ENCODE peak calls at places on chromosome 12, in six cellular contexts. A, E, O, Y, H and I are unnamed samples.

GRCh38 chr12:69738351-69739286 is at the start of gene RAB3IP:
- DNase-seq in A (peak; percentile 87), E (peak; percentile 34), O (peak; percentile 95), Y (peak; percentile 67), H (peak; percentile 91), I (no peak)

GRCh38 chr12:76450690-76451089 is 102.5 kb upstream of the BBS10 start:
- DNase-seq in A (no peak), E (peak; percentile 78), O (no peak), Y (no peak), H (no peak), I (no peak)

GRCh38 chr12:131991816-131992430 is 42.2 kb downstream of the EP400 start:
- DNase-seq in A (no peak), E (no peak), O (no peak), Y (no peak), H (no peak), I (no peak)

GRCh38 chr12:56119361-56119796 is 1.3 kb downstream of the ZC3H10 start:
- DNase-seq in A (peak; percentile 59), E (peak; percentile 66), O (peak; percentile 78), Y (peak; percentile 78), H (peak; percentile 64), I (peak; percentile 18)

GRCh38 chr12:68440068-68440581 is 108.0 kb upstream of the MDM1 start:
- DNase-seq in A (no peak), E (peak; percentile 46), O (no peak), Y (peak; percentile 57), H (no peak), I (no peak)

GRCh38 chr12:51815571-51815970 is 32.9 kb downstream of the FIGNL2 start:
- DNase-seq in A (no peak), E (no peak), O (no peak), Y (no peak), H (no peak), I (no peak)

GRCh38 chr12:39872425-39872824 is 233.5 kb downstream of the SLC2A13 start:
- DNase-seq in A (no peak), E (no peak), O (no peak), Y (peak; percentile 48), H (no peak), I (no peak)

GRCh38 chr12:6866920-6867406 is 368 bp upstream of the TPI1 start:
- DNase-seq in A (no peak), E (no peak), O (no peak), Y (no peak), H (no peak), I (no peak)

GRCh38 chr12:123076604-123077297 is 74.1 kb downstream of the PITPNM2 start:
- DNase-seq in A (no peak), E (no peak), O (no peak), Y (no peak), H (peak; percentile 80), I (no peak)

GRCh38 chr12:54592316-54592715 is 3.9 kb upstream of the PPP1R1A start:
- DNase-seq in A (no peak), E (no peak), O (no peak), Y (peak; percentile 82), H (no peak), I (no peak)

GRCh38 chr12:66044731-66045130 is 85.8 kb downstream of the LLPH start:
- DNase-seq in A (no peak), E (no peak), O (no peak), Y (no peak), H (no peak), I (no peak)

GRCh38 chr12:94126067-94126466 is 22.3 kb upstream of the PLXNC1 start:
- DNase-seq in A (no peak), E (no peak), O (no peak), Y (no peak), H (no peak), I (no peak)